ENCODE peak calls at places on chromosomes 16 and 17, in four cellular contexts. Q is H7, R is mesothelial cell of epicardium, A is NCI-H1105 treated with DMSO at 0.1 percent for 48 hours. Z is an unnamed sample.

GRCh38 chr16:9256196-9256595 is 164.8 kb downstream of the HAPSTR1 start:
- DNase-seq in Q (peak), R (peak), A (no peak), Z (peak)

GRCh38 chr17:72661945-72662826 is 430.3 kb downstream of the SLC39A11 start:
- DNase-seq in R (no peak), Q (no peak), A (no peak), Z (no peak)

GRCh38 chr17:538096-538973 is 176.3 kb downstream of the VPS53 start:
- DNase-seq in Q (no peak), A (no peak), R (no peak), Z (no peak)

GRCh38 chr17:76252040-76252954 is 12.0 kb upstream of the RNF157 start:
- DNase-seq in R (no peak), Q (no peak), A (no peak), Z (no peak)

GRCh38 chr16:48526058-48526957 is 83.7 kb downstream of the N4BP1 start:
- DNase-seq in A (peak), Q (peak), R (no peak), Z (peak)

GRCh38 chr17:8481089-8481488 is 45.4 kb downstream of the NDEL1 start:
- DNase-seq in R (no peak), A (no peak), Q (peak), Z (no peak)

GRCh38 chr17:81551458-81552243 is 502 bp downstream of the FAAP100 start:
- DNase-seq in R (no peak), Q (peak), A (no peak), Z (peak)

GRCh38 chr16:20336955-20337354 is 9.6 kb upstream of the GP2 start:
- DNase-seq in R (no peak), A (no peak), Q (no peak), Z (no peak)

GRCh38 chr17:12982224-12982623 is 35.6 kb downstream of the ELAC2 start:
- DNase-seq in A (no peak), R (no peak), Q (no peak), Z (no peak)

GRCh38 chr16:48086422-48086821 is 69.4 kb downstream of the ABCC12 start:
- DNase-seq in Q (no peak), A (no peak), R (no peak), Z (no peak)

GRCh38 chr17:39224778-39225307 is 902 bp downstream of the STAC2 start:
- DNase-seq in R (no peak), A (no peak), Q (peak), Z (no peak)

GRCh38 chr16:55701442-55702319 is 45.9 kb downstream of the SLC6A2 start:
- DNase-seq in Q (peak), R (peak), A (peak), Z (peak)

GRCh38 chr17:45410144-45411091 is 22.3 kb downstream of the ARHGAP27 start:
- DNase-seq in R (no peak), Q (peak), A (no peak), Z (no peak)

GRCh38 chr17:50198026-50198669 is 3.3 kb downstream of the COL1A1 start:
- DNase-seq in A (peak), R (no peak), Q (peak), Z (peak)

GRCh38 chr17:35947156-35947585 is 3.7 kb upstream of the LYZL6 start:
- DNase-seq in R (peak), A (peak), Q (peak), Z (peak)

GRCh38 chr17:76707985-76708807 is 2.6 kb downstream of the MXRA7 start:
- DNase-seq in A (no peak), Q (peak), R (no peak), Z (no peak)

GRCh38 chr16:69830534-69831211 is 68.5 kb downstream of the WWP2 start:
- DNase-seq in A (no peak), R (no peak), Q (no peak), Z (no peak)

GRCh38 chr16:56841233-56841632 is 23.8 kb upstream of the SLC12A3 start:
- DNase-seq in Q (no peak), R (no peak), A (no peak), Z (no peak)

GRCh38 chr17:50205111-50205821 is 3.8 kb upstream of the COL1A1 start:
- DNase-seq in A (no peak), R (no peak), Q (peak), Z (no peak)

GRCh38 chr17:49851387-49852291 is 3.8 kb upstream of the TAC4 start:
- DNase-seq in Q (peak), A (peak), R (peak), Z (peak)

GRCh38 chr17:27380551-27380950 is 75.7 kb upstream of the KSR1 start:
- DNase-seq in Q (peak), R (no peak), A (no peak), Z (no peak)

GRCh38 chr16:11393861-11394592 is 48.8 kb downstream of the RMI2 start:
- DNase-seq in Q (peak), A (no peak), R (no peak), Z (no peak)

Z was measured in NCI-H146.